ENCODE peak calls at places on chromosomes 6 and 20, in six cellular contexts. T is HCT116, W is stomach, P is thyroid gland, V is IMR-90, S is NB4. D is an unnamed sample.

GRCh38 chr20:52049001-52049731 is 142.4 kb downstream of the ZFP64 start:
- DNase-seq in T (no peak), W (no peak), P (peak; percentile 67), V (peak; percentile 27), S (no peak), D (no peak)

GRCh38 chr6:81996414-81996813 is 243.9 kb upstream of the TENT5A start:
- DNase-seq in T (no peak), W (no peak), P (no peak), V (peak; percentile 85), S (no peak), D (no peak)

GRCh38 chr6:170164271-170164900 is 126.5 kb downstream of the DLL1 start:
- DNase-seq in T (no peak), W (no peak), P (no peak), V (no peak), S (no peak), D (no peak)

GRCh38 chr20:62715201-62715600 is 6.6 kb downstream of the NTSR1 start:
- DNase-seq in T (no peak), W (no peak), P (no peak), V (no peak), S (no peak), D (no peak)

GRCh38 chr6:11885159-11885558 is 106.6 kb upstream of the ADTRP start:
- DNase-seq in T (no peak), W (no peak), P (no peak), V (no peak), S (no peak), D (no peak)

GRCh38 chr20:31990958-31991705 is 19.1 kb upstream of the CCM2L start:
- DNase-seq in T (no peak), W (no peak), P (no peak), V (no peak), S (no peak), D (no peak)

GRCh38 chr6:115514656-115515055 is 546.0 kb downstream of the FRK start:
- DNase-seq in T (no peak), W (no peak), P (peak; percentile 20), V (peak; percentile 57), S (no peak), D (no peak)

GRCh38 chr20:8129211-8129986 is 2.7 kb upstream of the PLCB1 start:
- DNase-seq in T (no peak), W (no peak), P (no peak), V (peak; percentile 88), S (peak; percentile 11), D (no peak)

GRCh38 chr20:58891686-58892125 is 39.2 kb downstream of the GNAS start:
- DNase-seq in T (no peak), W (peak; percentile 37), P (no peak), V (no peak), S (peak; percentile 70), D (peak; percentile 48)

GRCh38 chr6:35302604-35303218 is 5.1 kb downstream of the DEF6 start:
- DNase-seq in T (peak; percentile 31), W (peak; percentile 69), P (no peak), V (peak; percentile 9), S (peak; percentile 93), D (peak; percentile 53)

GRCh38 chr20:20561841-20562240 is 150.6 kb downstream of the RALGAPA2 start:
- DNase-seq in T (no peak), W (no peak), P (no peak), V (no peak), S (no peak), D (no peak)

GRCh38 chr20:57325632-57326356 is 3.8 kb upstream of the SPO11 start:
- DNase-seq in T (no peak), W (no peak), P (peak; percentile 86), V (no peak), S (no peak), D (no peak)

GRCh38 chr20:52313335-52313963 is 121.9 kb upstream of the ZFP64 start:
- DNase-seq in T (peak; percentile 7), W (no peak), P (no peak), V (peak; percentile 35), S (no peak), D (peak; percentile 9)

GRCh38 chr6:11128608-11129007 is 17.1 kb upstream of the ERVFRD-1 start:
- DNase-seq in T (no peak), W (no peak), P (no peak), V (no peak), S (no peak), D (no peak)

GRCh38 chr6:78605909-78606446 is 261.4 kb upstream of the IRAK1BP1 start:
- DNase-seq in T (no peak), W (no peak), P (no peak), V (peak; percentile 87), S (no peak), D (no peak)

DNA sequence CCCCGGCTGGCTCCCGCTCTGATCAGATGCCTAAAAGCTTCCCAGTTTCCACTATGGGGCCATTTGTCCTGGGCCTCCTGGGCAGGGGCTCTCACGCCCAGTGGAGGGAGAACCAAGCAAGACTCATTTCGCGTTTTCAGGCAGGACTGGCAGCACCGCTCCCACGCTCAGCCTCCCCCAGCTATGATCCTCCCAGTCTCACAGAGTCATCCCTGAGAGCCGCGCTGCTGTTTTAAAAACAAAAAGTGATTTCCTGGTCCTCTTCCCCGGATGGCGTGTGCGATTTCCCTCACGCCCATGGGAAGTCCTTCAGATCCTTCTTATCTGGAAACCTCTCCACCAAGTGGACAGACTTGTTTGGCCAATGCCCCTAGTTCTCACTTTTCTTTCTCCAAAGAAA is at the start of gene ADGRF5:
- DNase-seq in T (no peak), W (no peak), P (peak; percentile 50), V (no peak), S (no peak), D (no peak)
- TF ChIP-seq POLR2A in T (no peak), W (no peak), P (peak; percentile 42), V (no peak), S (no peak), D (no peak)

DNA sequence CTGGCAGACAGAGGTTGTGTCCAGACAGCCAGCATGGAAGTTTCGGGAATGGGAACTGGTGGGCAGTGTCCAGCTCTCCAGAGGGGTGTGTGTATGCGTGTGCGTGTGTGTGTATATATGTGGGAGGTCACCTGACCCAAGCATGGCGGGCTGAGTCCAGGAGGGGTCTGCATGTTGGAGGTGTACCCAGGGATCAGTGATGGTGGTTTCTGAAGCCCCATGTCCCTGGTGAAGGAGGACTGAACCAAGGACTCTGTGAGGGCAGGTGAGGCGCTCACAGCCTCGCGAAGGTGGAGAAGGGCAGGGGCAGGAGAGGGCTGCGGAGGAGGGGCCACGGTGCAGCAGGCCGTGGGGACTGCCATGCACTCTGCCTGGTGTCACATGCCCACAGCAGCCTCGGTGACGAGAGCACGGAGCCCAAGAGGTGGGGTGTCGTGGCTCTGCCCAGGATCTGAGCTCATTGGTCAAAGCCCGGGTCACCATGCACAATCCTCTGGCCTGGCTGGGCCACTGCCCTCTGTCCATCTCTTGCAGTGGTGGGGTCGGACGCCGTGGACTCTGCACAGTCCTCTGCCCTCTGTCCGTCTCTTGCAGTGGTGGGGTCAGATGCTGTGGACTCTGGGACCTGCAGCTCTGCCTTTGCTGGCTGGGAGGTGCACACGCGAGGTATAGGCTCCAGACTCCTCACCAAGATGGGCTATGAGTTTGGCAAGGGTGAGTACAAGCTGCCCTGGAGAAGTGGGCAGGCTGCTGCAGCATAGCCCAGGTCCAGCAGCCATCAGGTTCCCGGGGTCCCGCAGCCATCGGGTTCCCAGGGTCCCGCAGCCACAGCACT is 2.1 kb upstream of the LIME1 start:
- DNase-seq in T (no peak), W (no peak), P (no peak), V (no peak), S (no peak), D (no peak)
- TF ChIP-seq POLR2A in T (no peak), W (no peak), P (no peak), V (no peak), S (no peak), D (no peak)

GRCh38 chr6:53359088-53359842 is 10.5 kb upstream of the ELOVL5 start:
- DNase-seq in T (peak; percentile 78), W (peak; percentile 86), P (peak; percentile 97), V (peak; percentile 91), S (peak; percentile 96), D (peak; percentile 96)
- TF ChIP-seq POLR2A in T (peak; percentile 29), W (no peak), P (peak; percentile 93), V (peak; percentile 65), S (peak; percentile 85), D (peak; percentile 85)

GRCh38 chr6:16421462-16421960 is 183.1 kb downstream of the GMPR start:
- DNase-seq in T (no peak), W (no peak), P (no peak), V (no peak), S (no peak), D (no peak)

GRCh38 chr6:16420715-16421461 is 182.5 kb downstream of the GMPR start:
- DNase-seq in T (no peak), W (no peak), P (no peak), V (peak; percentile 83), S (peak; percentile 22), D (no peak)

GRCh38 chr6:16420332-16420714 is 181.9 kb downstream of the GMPR start:
- DNase-seq in T (no peak), W (no peak), P (no peak), V (no peak), S (no peak), D (no peak)

GRCh38 chr6:16415677-16416076 is 177.3 kb downstream of the GMPR start:
- DNase-seq in T (no peak), W (no peak), P (no peak), V (no peak), S (no peak), D (no peak)

DNA sequence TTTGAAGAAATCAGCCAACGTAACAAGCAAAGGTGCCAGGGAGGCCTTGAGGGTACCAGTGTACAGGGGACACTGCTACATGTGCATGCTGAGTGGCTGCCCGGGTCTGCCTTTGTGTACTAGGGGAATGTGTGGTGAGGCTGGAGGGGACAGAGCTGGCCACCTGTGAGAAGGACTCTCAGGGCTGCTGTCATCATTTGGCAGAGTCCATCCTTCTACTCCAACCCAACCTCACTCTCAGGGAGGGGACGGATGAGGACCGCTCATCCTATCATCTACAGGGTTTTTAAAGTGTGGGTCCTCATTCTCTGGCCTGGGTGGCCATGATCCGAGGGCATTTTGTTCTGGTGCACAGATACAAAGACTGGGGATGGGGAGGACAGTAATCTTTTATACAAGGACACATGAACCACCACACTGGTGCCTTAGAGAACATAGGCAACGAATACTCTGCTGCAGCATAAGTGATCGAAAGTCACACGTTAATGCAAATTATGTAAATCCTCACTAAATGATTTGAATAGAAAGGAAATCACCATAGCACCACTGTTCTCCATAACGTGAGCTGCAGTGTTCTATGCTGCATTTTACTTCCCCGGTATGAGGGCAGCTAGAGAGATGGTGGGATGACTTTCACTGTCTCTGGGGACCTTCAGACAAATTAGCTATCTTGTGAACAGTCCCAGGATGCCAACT is 181.4 kb downstream of the GMPR start:
- DNase-seq in T (no peak), W (no peak), P (no peak), V (no peak), S (no peak), D (no peak)
- TF ChIP-seq POLR2A in T (no peak), W (no peak), P (no peak), V (no peak), S (no peak), D (no peak)

D was measured in body of pancreas.